ENCODE peak calls at places on chromosome 13, in five cellular contexts. O is thyroid gland, K is fibroblast of pulmonary artery, X is adrenal gland, G is suprapubic skin. T is an unnamed sample.

GRCh38 chr13:46374710-46375109 is 12.3 kb downstream of the RUBCNL start:
- DNase-seq in X (no peak), G (no peak), O (no peak), K (no peak), T (no peak)

GRCh38 chr13:41562083-41562482 is 104.7 kb downstream of the RGCC start:
- DNase-seq in X (peak; percentile 66), G (no peak), O (peak; percentile 17), K (peak; percentile 82), T (no peak)

GRCh38 chr13:109778102-109778542 is 8.3 kb downstream of the IRS2 start:
- DNase-seq in G (no peak), K (no peak), X (no peak), O (no peak), T (peak; percentile 65)

GRCh38 chr13:44629465-44630183 is 53.5 kb upstream of the TSC22D1 start:
- DNase-seq in O (no peak), K (peak; percentile 72), G (no peak), X (no peak), T (no peak)

GRCh38 chr13:99870541-99870940 is 101.0 kb downstream of the ZIC5 start:
- DNase-seq in O (no peak), X (no peak), K (no peak), G (no peak), T (no peak)

GRCh38 chr13:65074248-65074647 is 2155.9 kb downstream of the PCDH9 start:
- DNase-seq in O (no peak), G (no peak), K (no peak), X (no peak), T (no peak)

GRCh38 chr13:51539887-51540286 is 44.4 kb upstream of the WDFY2 start:
- DNase-seq in K (peak; percentile 29), X (no peak), G (no peak), O (no peak), T (no peak)

GRCh38 chr13:112768795-112769411 is 79.1 kb downstream of the ATP11A start:
- DNase-seq in X (peak; percentile 86), G (no peak), K (no peak), O (peak; percentile 87), T (peak; percentile 64)

GRCh38 chr13:108349269-108349668 is 79.8 kb downstream of the TNFSF13B start:
- DNase-seq in G (no peak), X (no peak), K (no peak), O (no peak), T (no peak)

GRCh38 chr13:21657538-21657937 is 13.3 kb upstream of the FGF9 start:
- DNase-seq in G (no peak), K (no peak), O (no peak), X (no peak), T (no peak)

GRCh38 chr13:110394371-110394841 is 87.3 kb downstream of the COL4A2 start:
- DNase-seq in K (peak; percentile 50), O (no peak), G (no peak), X (no peak), T (no peak)

GRCh38 chr13:49400755-49401659 is 42.9 kb downstream of the CAB39L start:
- DNase-seq in G (no peak), X (peak; percentile 51), K (peak; percentile 70), O (peak; percentile 41), T (peak; percentile 45)

GRCh38 chr13:51958217-51958547 is 53.1 kb downstream of the ATP7B start:
- DNase-seq in G (no peak), O (no peak), K (no peak), X (no peak), T (peak; percentile 76)

GRCh38 chr13:77915676-77916075 is 3.0 kb downstream of the EDNRB start:
- DNase-seq in K (no peak), O (no peak), X (no peak), G (no peak), T (no peak)

GRCh38 chr13:20499986-20500385 is 25.7 kb downstream of the CRYL1 start:
- DNase-seq in K (no peak), G (no peak), O (no peak), X (no peak), T (no peak)

GRCh38 chr13:113748101-113748861 is 10.7 kb upstream of the TMEM255B start:
- DNase-seq in X (peak; percentile 66), G (no peak), K (no peak), O (no peak), T (no peak)

GRCh38 chr13:85525411-85525810 is 273.8 kb downstream of the SLITRK6 start:
- DNase-seq in K (no peak), G (no peak), O (no peak), X (no peak), T (no peak)

GRCh38 chr13:33034897-33035296 is 18.7 kb downstream of the KL start:
- DNase-seq in K (no peak), G (no peak), O (no peak), X (no peak), T (no peak)

GRCh38 chr13:110226051-110226562 is 80.8 kb downstream of the COL4A1 start:
- DNase-seq in G (no peak), X (no peak), O (no peak), K (peak; percentile 68), T (no peak)

GRCh38 chr13:112635323-112635722 is 47.4 kb upstream of the TUBGCP3 start:
- DNase-seq in X (no peak), K (no peak), G (no peak), O (no peak), T (no peak)

GRCh38 chr13:93172109-93172508 is 54.5 kb upstream of the GPC6 start:
- DNase-seq in G (no peak), X (no peak), O (no peak), K (no peak), T (no peak)
- TF ChIP-seq CTCF in G (no peak), X (no peak), O (no peak), K (peak; percentile 23), T (no peak)

DNA sequence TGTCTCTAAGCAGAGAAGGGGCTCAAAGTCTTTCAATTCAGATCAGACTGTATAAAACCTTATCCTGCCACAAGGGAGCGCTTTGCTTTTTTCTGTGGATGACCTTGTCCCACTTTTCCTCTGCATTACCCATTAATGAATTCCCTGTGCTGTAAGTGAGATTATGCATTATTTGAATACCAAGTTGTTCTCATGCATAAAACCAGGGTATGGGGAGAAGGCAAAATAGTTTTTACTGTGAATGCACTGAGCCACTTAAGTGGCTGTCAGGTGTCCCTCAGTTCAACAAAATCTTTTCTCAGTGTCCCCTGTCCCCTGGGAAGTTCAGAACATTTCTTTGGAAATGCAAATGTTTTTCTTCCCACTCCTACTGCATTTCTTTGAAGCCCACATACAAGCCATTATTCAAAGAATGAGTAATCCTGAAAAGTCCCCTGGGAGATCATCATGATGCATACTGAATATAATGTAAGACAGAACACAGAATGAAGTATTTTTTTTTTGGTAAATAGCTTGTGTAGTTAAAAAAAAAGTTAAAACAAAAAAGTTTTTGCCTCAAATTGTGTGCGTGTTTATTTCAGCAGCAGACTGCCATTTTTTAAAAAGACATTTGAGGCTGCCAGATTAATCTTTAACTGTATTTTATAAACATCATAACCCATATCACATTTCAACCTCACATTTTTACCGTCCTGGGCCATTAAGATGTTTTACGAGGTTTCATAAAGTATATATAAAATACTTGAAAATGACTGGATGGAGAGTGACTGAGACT is 506.7 kb upstream of the PCDH9 start:
- DNase-seq in K (peak; percentile 52), X (no peak), O (no peak), G (no peak), T (no peak)
- TF ChIP-seq CTCF in K (peak; percentile 9), X (no peak), O (peak; percentile 20), G (no peak), T (no peak)

GRCh38 chr13:62014299-62014698 is 598.6 kb upstream of the PCDH20 start:
- DNase-seq in K (peak; percentile 23), O (no peak), X (no peak), G (no peak), T (no peak)
- TF ChIP-seq CTCF in K (no peak), O (no peak), X (no peak), G (no peak), T (no peak)

GRCh38 chr13:72218966-72219365 is 352.0 kb upstream of the DACH1 start:
- DNase-seq in O (no peak), X (no peak), K (no peak), G (no peak), T (no peak)

GRCh38 chr13:72217142-72217541 is 350.1 kb upstream of the DACH1 start:
- DNase-seq in G (no peak), K (no peak), O (no peak), X (no peak), T (no peak)

DNA sequence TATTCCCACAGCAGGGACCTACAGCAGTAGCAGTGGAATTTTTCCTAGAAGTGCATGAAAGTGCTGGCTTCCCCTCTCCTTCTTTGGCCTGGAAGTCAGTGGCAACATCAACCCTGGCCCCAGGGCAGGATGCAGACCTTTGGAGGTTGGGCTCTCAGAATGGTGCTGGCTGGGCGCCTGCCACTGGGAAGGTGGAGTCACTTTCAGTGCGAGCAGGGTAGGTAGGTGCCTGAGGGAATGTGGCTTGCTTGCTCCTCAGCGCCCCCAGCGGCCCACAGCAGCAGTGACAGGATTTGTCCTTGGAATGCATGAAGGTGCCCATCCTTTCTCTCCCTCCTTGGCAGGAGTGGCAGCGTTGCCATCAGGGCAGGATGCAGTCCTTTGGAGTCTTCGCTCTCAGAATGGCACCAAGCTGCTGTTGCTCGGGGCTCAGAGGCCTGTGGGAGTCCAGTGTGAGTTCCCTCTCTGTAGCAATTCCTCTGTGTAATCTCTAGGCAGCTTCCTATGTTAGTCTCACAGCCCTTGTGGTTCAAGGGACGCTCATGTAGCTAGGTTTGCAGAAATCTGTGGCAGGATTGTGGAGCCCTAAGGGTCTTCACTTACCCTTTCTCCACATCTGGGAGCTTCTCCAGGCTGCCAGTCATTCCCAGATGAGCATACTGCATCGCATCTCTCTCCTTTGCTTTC is 354.4 kb upstream of the DACH1 start:
- DNase-seq in O (peak; percentile 35), G (no peak), X (peak; percentile 40), K (peak; percentile 7), T (no peak)
- TF ChIP-seq CTCF in O (peak; percentile 52), G (no peak), X (peak; percentile 39), K (peak; percentile 44), T (peak; percentile 19)

DNA sequence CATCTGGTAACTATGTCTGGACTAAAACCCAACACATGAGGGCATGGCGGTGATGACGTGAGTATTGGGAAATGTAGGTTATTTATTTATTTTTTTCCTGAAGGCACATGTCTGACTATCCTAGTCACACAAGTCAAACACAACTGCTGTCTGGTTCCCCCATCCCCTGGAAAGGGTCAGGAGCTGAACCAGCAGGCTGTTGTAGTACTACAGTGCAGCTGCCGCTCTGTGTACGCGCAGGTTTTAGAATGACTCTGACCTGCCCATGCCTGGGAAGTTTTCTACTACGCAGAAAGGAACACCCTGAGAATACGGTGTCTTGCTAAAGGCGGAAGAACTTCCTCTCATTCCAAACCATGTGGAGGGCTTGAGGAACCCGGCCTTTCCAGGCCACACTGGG is 1.2 kb downstream of the SLC7A1 start:
- DNase-seq in K (peak; percentile 65), X (peak; percentile 35), G (no peak), O (peak; percentile 48), T (peak; percentile 53)
- TF ChIP-seq CTCF in K (no peak), X (no peak), G (no peak), O (no peak), T (no peak)

DNA sequence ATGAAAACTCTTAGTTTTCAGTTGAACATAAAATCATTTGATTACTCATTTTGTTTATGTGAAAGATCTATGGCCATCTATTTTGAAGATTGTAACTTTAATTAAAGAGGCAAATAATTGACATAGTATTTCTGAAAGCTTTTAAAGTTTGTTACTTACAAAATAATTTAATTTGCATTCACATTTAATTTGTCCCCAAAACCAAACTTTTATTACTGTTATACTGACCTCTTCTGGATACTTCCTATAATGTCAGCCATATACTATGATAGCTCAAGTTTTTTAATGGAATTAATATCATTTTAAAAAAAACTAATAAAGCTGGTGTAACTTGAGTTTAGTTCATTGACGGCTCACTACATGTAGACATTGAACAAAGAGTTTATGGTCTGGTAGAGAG is 4.9 kb upstream of the SGCG start:
- DNase-seq in X (no peak), O (no peak), K (peak; percentile 21), G (no peak), T (no peak)
- TF ChIP-seq CTCF in X (no peak), O (no peak), K (peak; percentile 46), G (no peak), T (no peak)

GRCh38 chr13:27920677-27921420 is 1.0 kb downstream of the PDX1 start:
- DNase-seq in X (no peak), K (peak; percentile 13), O (no peak), G (no peak), T (no peak)
- TF ChIP-seq CTCF in X (no peak), K (no peak), O (no peak), G (no peak), T (no peak)